ENCODE peak calls at places on chromosome X, in six cellular contexts. Y, T, R, H, V and C are unnamed samples.

GRCh38 chrX:140712413-140713173 is 3.0 kb downstream of the LINC00632 start:
- DNase-seq in Y (peak), H (no peak), R (peak), T (peak), V (no peak), C (peak)

GRCh38 chrX:72394518-72395163 is 88.9 kb upstream of the CITED1 start:
- DNase-seq in T (peak), Y (peak), V (no peak), H (no peak), R (no peak), C (no peak)

GRCh38 chrX:20141281-20142220 is at the start of gene EIF1AX:
- DNase-seq in V (peak), H (peak), Y (peak), R (peak), T (peak), C (peak)

GRCh38 chrX:54530358-54530900 is 410 bp downstream of the GNL3L start:
- DNase-seq in H (no peak), V (no peak), Y (no peak), T (no peak), R (no peak), C (no peak)

GRCh38 chrX:38375888-38376287 is 23.5 kb downstream of the OTC start:
- DNase-seq in H (no peak), T (no peak), V (peak), R (peak), Y (peak), C (no peak)

GRCh38 chrX:24789047-24789446 is 95.3 kb downstream of the POLA1 start:
- DNase-seq in R (no peak), Y (no peak), T (no peak), H (no peak), V (no peak), C (no peak)

GRCh38 chrX:117977521-117977920 is 139.1 kb downstream of the KLHL13 start:
- DNase-seq in R (no peak), T (no peak), Y (no peak), H (no peak), V (no peak), C (no peak)

GRCh38 chrX:4936315-4936714 is 1222.9 kb upstream of the PRKX start:
- DNase-seq in T (no peak), R (no peak), H (no peak), Y (no peak), V (no peak), C (no peak)

GRCh38 chrX:153521034-153521433 is 3.6 kb downstream of the ATP2B3 start:
- DNase-seq in Y (no peak), V (peak), H (no peak), T (no peak), R (no peak), C (no peak)

GRCh38 chrX:132271330-132271729 is 52.1 kb upstream of the RAP2C start:
- DNase-seq in Y (peak), R (no peak), H (no peak), T (no peak), V (no peak), C (no peak)

GRCh38 chrX:10217218-10217617 is 60.4 kb downstream of the CLCN4 start:
- DNase-seq in T (no peak), H (no peak), Y (peak), R (no peak), V (no peak), C (no peak)

GRCh38 chrX:103629295-103630170 is 758 bp downstream of the TCEAL1 start:
- DNase-seq in Y (peak), V (peak), H (peak), T (peak), R (peak), C (peak)

GRCh38 chrX:50818986-50819385 is 5.0 kb upstream of the SHROOM4 start:
- DNase-seq in T (no peak), R (no peak), Y (no peak), V (no peak), H (no peak), C (no peak)

GRCh38 chrX:106718709-106719108 is 7.8 kb upstream of the RNF128 start:
- DNase-seq in Y (no peak), V (no peak), H (no peak), R (no peak), T (no peak), C (no peak)

GRCh38 chrX:150767475-150768131 is 74.4 kb downstream of the MTMR1 start:
- DNase-seq in H (no peak), Y (no peak), R (no peak), T (no peak), V (no peak), C (no peak)

GRCh38 chrX:87409113-87409841 is 108.3 kb upstream of the KLHL4 start:
- DNase-seq in T (peak), Y (peak), R (no peak), H (no peak), V (no peak), C (no peak)

GRCh38 chrX:16920116-16920515 is 26.3 kb upstream of the REPS2 start:
- DNase-seq in T (no peak), Y (no peak), V (no peak), R (no peak), H (no peak), C (no peak)

GRCh38 chrX:20218809-20219505 is 47.8 kb downstream of the RPS6KA3 start:
- DNase-seq in V (no peak), R (no peak), H (no peak), Y (peak), T (peak), C (no peak)

GRCh38 chrX:12480956-12481355 is 310.3 kb upstream of the PRPS2 start:
- DNase-seq in Y (peak), T (no peak), V (no peak), H (no peak), R (no peak), C (no peak)

GRCh38 chrX:72114306-72114705 is 17.4 kb downstream of the RTL5 start:
- DNase-seq in T (no peak), H (no peak), Y (no peak), R (no peak), V (no peak), C (no peak)

GRCh38 chrX:152907084-152907651 is 9.3 kb downstream of the ZNF185 start:
- DNase-seq in V (no peak), R (peak), H (no peak), Y (peak), T (no peak), C (no peak)

GRCh38 chrX:46311581-46312120 is 233.6 kb downstream of the ZNF674 start:
- DNase-seq in R (no peak), T (no peak), Y (peak), H (no peak), V (no peak), C (no peak)

GRCh38 chrX:101415180-101416130 is 7.4 kb downstream of the HNRNPH2 start:
- DNase-seq in R (peak), Y (peak), V (peak), T (no peak), H (no peak), C (peak)

GRCh38 chrX:75229774-75230173 is 44.1 kb upstream of the UPRT start:
- DNase-seq in H (no peak), Y (peak), T (no peak), R (no peak), V (no peak), C (no peak)

GRCh38 chrX:20382518-20383291 is 116.0 kb upstream of the RPS6KA3 start:
- DNase-seq in H (no peak), R (no peak), V (no peak), Y (peak), T (no peak), C (no peak)

GRCh38 chrX:41912922-41913321 is 10.4 kb downstream of the CASK start:
- DNase-seq in V (no peak), Y (no peak), T (no peak), H (no peak), R (no peak), C (no peak)

GRCh38 chrX:43618376-43619205 is 37.5 kb upstream of the MAOA start:
- DNase-seq in R (no peak), T (no peak), H (no peak), V (no peak), Y (peak), C (no peak)

GRCh38 chrX:2708016-2708415 is 16.9 kb downstream of the CD99 start:
- DNase-seq in Y (no peak), T (no peak), R (no peak), V (no peak), H (no peak), C (no peak)

GRCh38 chrX:150224676-150225075 is 138.4 kb upstream of the MAMLD1 start:
- DNase-seq in R (no peak), T (no peak), H (no peak), Y (no peak), V (no peak), C (no peak)

GRCh38 chrX:5646818-5647217 is 581.8 kb downstream of the NLGN4X start:
- DNase-seq in R (no peak), Y (no peak), H (no peak), T (no peak), V (no peak), C (no peak)